ENCODE peak calls at places on chromosomes 12 and 14, in four cellular contexts. Y is substantia nigra, X is SK-N-SH, P is A549. O is an unnamed sample.

GRCh38 chr12:24252580-24252979 is 303.1 kb upstream of the SOX5 start:
- DNase-seq in Y (no peak), X (peak; percentile 28), P (no peak), O (no peak)

GRCh38 chr14:97499790-97500481 is 702.8 kb downstream of the VRK1 start:
- DNase-seq in Y (no peak), X (no peak), P (no peak), O (no peak)

GRCh38 chr14:23054000-23054811 is 3.1 kb downstream of the CDH24 start:
- DNase-seq in Y (no peak), X (peak; percentile 65), P (no peak), O (peak; percentile 70)

GRCh38 chr12:130715996-130716917 is at the start of gene RIMBP2:
- DNase-seq in Y (no peak), X (peak; percentile 62), P (no peak), O (no peak)

GRCh38 chr14:61406670-61407069 is 85.3 kb downstream of the PRKCH start:
- DNase-seq in Y (no peak), X (no peak), P (no peak), O (no peak)

GRCh38 chr12:75101805-75102204 is 107.8 kb downstream of the KCNC2 start:
- DNase-seq in Y (no peak), X (no peak), P (no peak), O (no peak)

GRCh38 chr14:23517650-23518329 is 33.8 kb downstream of the ZFHX2 start:
- DNase-seq in Y (no peak), X (no peak), P (no peak), O (no peak)

GRCh38 chr12:54195736-54196347 is 7.1 kb upstream of the SMUG1 start:
- DNase-seq in Y (no peak), X (peak; percentile 54), P (no peak), O (peak; percentile 80)

GRCh38 chr12:62588916-62589315 is 122.3 kb downstream of the MON2 start:
- DNase-seq in Y (no peak), X (no peak), P (no peak), O (no peak)

GRCh38 chr14:36383674-36384421 is 63.4 kb upstream of the MBIP start:
- DNase-seq in Y (no peak), X (no peak), P (no peak), O (no peak)

GRCh38 chr14:104580961-104581360 is 1.4 kb downstream of the C14orf180 start:
- DNase-seq in Y (no peak), X (peak; percentile 83), P (no peak), O (no peak)

GRCh38 chr12:96198970-96199369 is 4.8 kb downstream of the ELK3 start:
- DNase-seq in Y (no peak), X (no peak), P (no peak), O (no peak)

GRCh38 chr14:21203470-21204166 is 47.8 kb upstream of the OR5AU1 start:
- DNase-seq in Y (no peak), X (no peak), P (no peak), O (peak; percentile 67)

GRCh38 chr12:32497864-32498263 is 98.5 kb downstream of the FGD4 start:
- DNase-seq in Y (no peak), X (no peak), P (no peak), O (no peak)

GRCh38 chr12:51028126-51028810 is 2.1 kb upstream of the SLC11A2 start:
- DNase-seq in Y (no peak), X (no peak), P (peak; percentile 36), O (peak; percentile 85)

GRCh38 chr12:110694330-110694891 is 5.5 kb upstream of the HVCN1 start:
- DNase-seq in Y (no peak), X (peak; percentile 78), P (no peak), O (no peak)

GRCh38 chr12:130764475-130765185 is 48.5 kb upstream of the RIMBP2 start:
- DNase-seq in Y (no peak), X (no peak), P (peak; percentile 26), O (peak; percentile 63)

GRCh38 chr12:51705450-51705849 is 114.4 kb downstream of the SCN8A start:
- DNase-seq in Y (no peak), X (no peak), P (no peak), O (no peak)

GRCh38 chr12:79591988-79592387 is 98.8 kb downstream of the PAWR start:
- DNase-seq in Y (no peak), X (no peak), P (no peak), O (no peak)

GRCh38 chr14:100384819-100385813 is 62.0 kb downstream of the SLC25A47 start:
- DNase-seq in Y (no peak), X (peak; percentile 67), P (peak; percentile 50), O (peak; percentile 54)

GRCh38 chr12:28082101-28082500 is 108.2 kb upstream of the CCDC91 start:
- DNase-seq in Y (no peak), X (no peak), P (no peak), O (no peak)

GRCh38 chr14:32627545-32628298 is 298.6 kb downstream of the AKAP6 start:
- DNase-seq in Y (no peak), X (no peak), P (no peak), O (no peak)

GRCh38 chr12:116604883-116605641 is 45.9 kb downstream of the MAP1LC3B2 start:
- DNase-seq in Y (no peak), X (no peak), P (no peak), O (no peak)

GRCh38 chr14:70782361-70782760 is 27.0 kb downstream of the MAP3K9 start:
- DNase-seq in Y (no peak), X (no peak), P (no peak), O (no peak)

GRCh38 chr14:104138098-104138890 is at the start of gene KIF26A:
- DNase-seq in Y (no peak), X (peak; percentile 96), P (peak; percentile 80), O (no peak)

GRCh38 chr12:98808243-98808895 is 163.3 kb downstream of the APAF1 start:
- DNase-seq in Y (no peak), X (no peak), P (no peak), O (no peak)

GRCh38 chr12:12507121-12507520 is 55.5 kb downstream of the DUSP16 start:
- DNase-seq in Y (no peak), X (no peak), P (no peak), O (no peak)
- H3K27ac ChIP-seq in Y (peak overlapping the region; percentile 60), X (peak overlapping the region; percentile 100), P (no peak overlapping the region), O (no peak overlapping the region)

GRCh38 chr12:117674313-117674712 is 294.5 kb downstream of the KSR2 start:
- DNase-seq in Y (no peak), X (no peak), P (no peak), O (no peak)

GRCh38 chr12:117674763-117675162 is 294.0 kb downstream of the KSR2 start:
- DNase-seq in Y (no peak), X (no peak), P (no peak), O (no peak)

GRCh38 chr12:117671734-117672133 is 297.1 kb downstream of the KSR2 start:
- DNase-seq in Y (no peak), X (peak; percentile 55), P (peak; percentile 71), O (peak; percentile 80)
- H3K27ac ChIP-seq in Y (no peak overlapping the region), X (no peak overlapping the region), P (peak overlapping the region; percentile 57), O (no peak overlapping the region)

GRCh38 chr12:57094194-57095160 is 5.6 kb downstream of the NAB2 start:
- DNase-seq in Y (no peak), X (peak; percentile 3), P (no peak), O (no peak)
- H3K27ac ChIP-seq in Y (no peak overlapping the region), X (no peak overlapping the region), P (no peak overlapping the region), O (peak overlapping the region; percentile 83)

DNA sequence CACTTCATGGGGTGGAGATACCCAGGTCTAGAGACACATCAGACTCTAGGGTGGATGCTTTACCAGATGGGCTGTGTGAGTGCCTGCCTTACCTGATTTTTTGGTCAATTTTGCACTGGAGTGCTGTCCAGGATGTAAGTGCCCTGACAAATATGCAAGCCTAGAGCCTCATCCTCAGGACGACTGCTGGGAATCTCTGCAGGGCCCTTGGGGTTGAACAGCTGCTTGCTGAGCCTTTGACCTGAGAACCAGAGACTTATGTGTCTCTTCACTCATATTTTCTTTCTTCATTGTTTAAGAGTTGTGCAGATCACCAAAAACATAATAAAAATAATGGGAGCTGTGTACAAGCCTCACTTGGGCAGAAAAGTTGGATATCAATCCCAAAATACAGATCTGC is 551.5 kb upstream of the ATP2B1 start:
- DNase-seq in Y (no peak), X (no peak), P (no peak), O (no peak)
- H3K27ac ChIP-seq in Y (no peak overlapping the region), X (peak overlapping the region; percentile 76), P (no peak overlapping the region), O (no peak overlapping the region)